ENCODE peak calls at places on chromosomes 16 and 17, in four cellular contexts. One of them, this sample, is unnamed.
A peak's percentile ranks its signal among the peaks of the same experiment; 100 is the strongest.

GRCh38 chr16:66705790-66706505 is 9.4 kb upstream of the CMTM4 start:
- DNase-seq in Peyer's patch: peak; percentile 74
- DNase-seq in HL-60: no peak
- DNase-seq in mucosa of descending colon: peak; percentile 83
- DNase-seq in this sample: no peak

GRCh38 chr17:83202002-83203000 is 122.9 kb downstream of the METRNL start:
- DNase-seq in mucosa of descending colon: peak; percentile 1
- DNase-seq in HL-60: no peak
- DNase-seq in Peyer's patch: peak; percentile 44
- DNase-seq in this sample: no peak

GRCh38 chr16:55146939-55147338 is 177.1 kb upstream of the IRX6 start:
- DNase-seq in mucosa of descending colon: no peak
- DNase-seq in Peyer's patch: no peak
- DNase-seq in HL-60: no peak
- DNase-seq in this sample: no peak

GRCh38 chr17:61251939-61252865 is 147.4 kb upstream of the TBX2 start:
- DNase-seq in HL-60: peak; percentile 82
- DNase-seq in Peyer's patch: peak; percentile 90
- DNase-seq in mucosa of descending colon: peak; percentile 85
- DNase-seq in this sample: no peak

GRCh38 chr16:85605912-85606841 is 6.9 kb upstream of the GSE1 start:
- DNase-seq in Peyer's patch: no peak
- DNase-seq in mucosa of descending colon: no peak
- DNase-seq in HL-60: no peak
- DNase-seq in this sample: no peak

GRCh38 chr17:17554266-17554665 is 37.2 kb downstream of the PEMT start:
- DNase-seq in HL-60: no peak
- DNase-seq in mucosa of descending colon: no peak
- DNase-seq in Peyer's patch: no peak
- DNase-seq in this sample: no peak

GRCh38 chr17:39666601-39667261 is 1.5 kb upstream of the PNMT start:
- DNase-seq in mucosa of descending colon: peak; percentile 14
- DNase-seq in Peyer's patch: no peak
- DNase-seq in HL-60: no peak
- DNase-seq in this sample: no peak

GRCh38 chr17:27513849-27514248 is 57.6 kb downstream of the KSR1 start:
- DNase-seq in Peyer's patch: no peak
- DNase-seq in HL-60: no peak
- DNase-seq in mucosa of descending colon: no peak
- DNase-seq in this sample: no peak

GRCh38 chr17:77827039-77827438 is 131.5 kb upstream of the TNRC6C start:
- DNase-seq in HL-60: no peak
- DNase-seq in mucosa of descending colon: no peak
- DNase-seq in Peyer's patch: no peak
- DNase-seq in this sample: no peak

GRCh38 chr16:684961-685696 is 995 bp upstream of the JMJD8 start:
- DNase-seq in mucosa of descending colon: peak; percentile 49
- DNase-seq in HL-60: peak; percentile 94
- DNase-seq in Peyer's patch: no peak
- DNase-seq in this sample: no peak

GRCh38 chr17:57892820-57893595 is 43.2 kb upstream of the MRPS23 start:
- DNase-seq in HL-60: peak; percentile 99
- DNase-seq in Peyer's patch: peak; percentile 85
- DNase-seq in mucosa of descending colon: peak; percentile 79
- DNase-seq in this sample: no peak

GRCh38 chr17:18185391-18185790 is 1.8 kb downstream of the ALKBH5 start:
- DNase-seq in Peyer's patch: no peak
- DNase-seq in HL-60: no peak
- DNase-seq in mucosa of descending colon: no peak
- DNase-seq in this sample: no peak

GRCh38 chr17:51741447-51741846 is 417.1 kb downstream of the CA10 start:
- DNase-seq in Peyer's patch: no peak
- DNase-seq in HL-60: no peak
- DNase-seq in mucosa of descending colon: no peak
- DNase-seq in this sample: no peak

GRCh38 chr17:43713494-43714162 is 45.0 kb downstream of the SOST start:
- DNase-seq in Peyer's patch: no peak
- DNase-seq in HL-60: no peak
- DNase-seq in mucosa of descending colon: peak; percentile 16
- DNase-seq in this sample: no peak

GRCh38 chr17:28663723-28664122 is 1.7 kb downstream of the SUPT6H start:
- DNase-seq in mucosa of descending colon: no peak
- DNase-seq in HL-60: no peak
- DNase-seq in Peyer's patch: no peak
- DNase-seq in this sample: no peak

GRCh38 chr17:50033316-50033715 is 22.6 kb upstream of the ITGA3 start:
- DNase-seq in Peyer's patch: peak; percentile 13
- DNase-seq in mucosa of descending colon: no peak
- DNase-seq in HL-60: no peak
- DNase-seq in this sample: no peak

GRCh38 chr16:57781741-57782606 is 20.3 kb downstream of the KIFC3 start:
- DNase-seq in mucosa of descending colon: no peak
- DNase-seq in Peyer's patch: no peak
- DNase-seq in HL-60: no peak
- DNase-seq in this sample: no peak

GRCh38 chr17:80474231-80474932 is 2.0 kb downstream of the NPTX1 start:
- DNase-seq in mucosa of descending colon: no peak
- DNase-seq in Peyer's patch: no peak
- DNase-seq in HL-60: peak; percentile 62
- DNase-seq in this sample: peak; percentile 76

GRCh38 chr17:75093543-75094158 is 5.9 kb downstream of the SLC16A5 start:
- DNase-seq in Peyer's patch: no peak
- DNase-seq in mucosa of descending colon: no peak
- DNase-seq in HL-60: no peak
- DNase-seq in this sample: no peak

GRCh38 chr17:76683921-76684745 is 26.6 kb downstream of the MXRA7 start:
- DNase-seq in mucosa of descending colon: no peak
- DNase-seq in Peyer's patch: no peak
- DNase-seq in HL-60: no peak
- DNase-seq in this sample: no peak

GRCh38 chr17:59154335-59154720 is 658 bp downstream of the SKA2 start:
- DNase-seq in HL-60: peak; percentile 32
- DNase-seq in Peyer's patch: peak; percentile 61
- DNase-seq in mucosa of descending colon: peak; percentile 45
- DNase-seq in this sample: no peak

GRCh38 chr16:70575376-70575775 is 51.8 kb downstream of the SF3B3 start:
- DNase-seq in mucosa of descending colon: no peak
- DNase-seq in HL-60: no peak
- DNase-seq in Peyer's patch: peak; percentile 34
- DNase-seq in this sample: no peak

GRCh38 chr17:12365805-12366204 is 299.9 kb upstream of the MYOCD start:
- DNase-seq in Peyer's patch: no peak
- DNase-seq in mucosa of descending colon: no peak
- DNase-seq in HL-60: no peak
- DNase-seq in this sample: no peak

GRCh38 chr17:61723914-61724313 is 132.9 kb upstream of the NACA2 start:
- DNase-seq in HL-60: no peak
- DNase-seq in Peyer's patch: no peak
- DNase-seq in mucosa of descending colon: no peak
- DNase-seq in this sample: no peak

GRCh38 chr16:177394-177822 is 928 bp downstream of the HBA1 start:
- DNase-seq in mucosa of descending colon: no peak
- DNase-seq in HL-60: no peak
- DNase-seq in Peyer's patch: no peak
- DNase-seq in this sample: no peak

GRCh38 chr16:31186930-31187807 is 7.2 kb downstream of the FUS start:
- DNase-seq in HL-60: peak; percentile 50
- DNase-seq in mucosa of descending colon: no peak
- DNase-seq in Peyer's patch: no peak
- DNase-seq in this sample: no peak

DNA sequence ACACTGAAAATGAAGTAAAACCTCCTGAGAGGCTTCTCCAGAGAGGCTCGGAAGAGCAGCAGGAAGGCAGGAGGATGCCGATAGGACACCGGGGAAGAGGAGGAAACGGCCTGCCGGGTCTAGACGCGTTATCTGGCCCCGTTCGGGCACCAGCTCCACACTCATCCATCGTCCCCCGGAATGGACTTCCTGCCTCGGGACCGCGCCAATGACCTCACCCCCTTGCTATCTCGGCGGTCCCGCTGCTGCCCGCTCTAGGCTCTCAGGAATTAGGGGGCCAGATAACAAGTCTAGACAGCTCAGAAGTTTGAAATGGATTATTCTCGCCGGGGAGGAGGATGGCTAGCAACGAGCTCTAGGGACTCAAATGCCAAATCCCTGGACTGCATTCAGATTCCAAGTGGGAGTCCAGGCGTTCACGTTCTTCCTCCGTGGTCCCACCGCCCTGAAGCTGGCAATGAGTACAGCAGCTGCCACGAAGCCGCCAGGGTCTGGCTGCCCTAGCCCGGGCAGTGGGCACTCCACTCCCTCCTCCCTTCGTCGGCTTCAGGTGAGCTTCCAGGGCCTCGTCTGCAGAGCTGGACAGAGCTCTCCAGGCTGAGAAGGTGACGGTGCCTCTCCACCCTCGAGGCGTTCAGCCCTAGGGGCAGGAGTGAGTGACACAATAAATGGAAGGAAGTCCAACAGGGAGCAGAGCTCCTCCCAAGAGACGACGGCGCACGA is 351.0 kb downstream of the FOXL1 start:
- DNase-seq in Peyer's patch: no peak
- DNase-seq in mucosa of descending colon: no peak
- DNase-seq in HL-60: no peak
- DNase-seq in this sample: no peak
- H3K4me3 ChIP-seq in Peyer's patch: no peak overlapping the region
- H3K4me3 ChIP-seq in mucosa of descending colon: no peak overlapping the region
- H3K4me3 ChIP-seq in HL-60: no peak overlapping the region
- H3K4me3 ChIP-seq in this sample: no peak overlapping the region

GRCh38 chr16:81106826-81107503 is 10.8 kb upstream of the GCSH start:
- DNase-seq in Peyer's patch: no peak
- DNase-seq in mucosa of descending colon: no peak
- DNase-seq in HL-60: no peak
- DNase-seq in this sample: no peak

GRCh38 chr16:81112453-81112852 is 16.3 kb upstream of the GCSH start:
- DNase-seq in mucosa of descending colon: no peak
- DNase-seq in HL-60: no peak
- DNase-seq in Peyer's patch: no peak
- DNase-seq in this sample: no peak

GRCh38 chr16:81101702-81102101 is 5.5 kb upstream of the GCSH start:
- DNase-seq in HL-60: no peak
- DNase-seq in Peyer's patch: no peak
- DNase-seq in mucosa of descending colon: no peak
- DNase-seq in this sample: no peak

GRCh38 chr16:81105946-81106345 is 9.8 kb upstream of the GCSH start:
- DNase-seq in Peyer's patch: no peak
- DNase-seq in HL-60: no peak
- DNase-seq in mucosa of descending colon: no peak
- DNase-seq in this sample: no peak

DNA sequence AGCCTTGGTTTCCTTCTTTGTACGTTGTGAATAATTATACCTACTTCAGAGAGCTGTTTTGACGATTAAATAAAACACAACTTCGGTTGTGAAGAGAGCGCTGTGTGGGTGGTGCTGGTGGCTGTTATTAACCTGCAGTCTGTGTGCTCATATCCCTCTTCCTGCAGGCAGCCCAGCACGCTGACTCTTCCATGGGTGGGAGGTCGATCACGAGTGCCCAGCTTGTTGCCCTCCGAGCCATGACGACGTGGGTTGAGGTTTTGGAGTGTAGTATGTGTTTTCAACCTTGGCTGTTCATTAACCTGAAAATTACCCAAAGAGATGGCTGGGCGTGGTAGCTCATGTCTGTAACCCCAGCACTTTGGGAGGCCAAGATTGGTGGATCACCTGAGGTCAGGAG is 11.3 kb upstream of the GCSH start:
- DNase-seq in mucosa of descending colon: no peak
- DNase-seq in HL-60: no peak
- DNase-seq in Peyer's patch: no peak
- DNase-seq in this sample: no peak
- TF ChIP-seq CTCF in mucosa of descending colon: no peak
- TF ChIP-seq CTCF in HL-60: no peak
- TF ChIP-seq CTCF in Peyer's patch: no peak
- TF ChIP-seq CTCF in this sample: no peak

GRCh38 chr16:9650284-9650683 is 531.9 kb downstream of the GRIN2A start:
- DNase-seq in mucosa of descending colon: no peak
- DNase-seq in Peyer's patch: no peak
- DNase-seq in HL-60: no peak
- DNase-seq in this sample: no peak
- H3K4me3 ChIP-seq in mucosa of descending colon: no peak overlapping the region
- H3K4me3 ChIP-seq in Peyer's patch: no peak overlapping the region
- H3K4me3 ChIP-seq in HL-60: no peak overlapping the region
- H3K4me3 ChIP-seq in this sample: no peak overlapping the region

GRCh38 chr17:14299261-14300093 is 1.4 kb upstream of the HS3ST3B1 start:
- DNase-seq in mucosa of descending colon: peak; percentile 29
- DNase-seq in HL-60: no peak
- DNase-seq in Peyer's patch: peak; percentile 62
- DNase-seq in this sample: no peak

GRCh38 chr17:14295676-14296075 is 5.2 kb upstream of the HS3ST3B1 start:
- DNase-seq in mucosa of descending colon: no peak
- DNase-seq in HL-60: no peak
- DNase-seq in Peyer's patch: no peak
- DNase-seq in this sample: no peak

GRCh38 chr17:14296511-14296910 is 4.4 kb upstream of the HS3ST3B1 start:
- DNase-seq in Peyer's patch: no peak
- DNase-seq in HL-60: no peak
- DNase-seq in mucosa of descending colon: no peak
- DNase-seq in this sample: no peak

GRCh38 chr17:14298221-14298994 is 2.5 kb upstream of the HS3ST3B1 start:
- DNase-seq in HL-60: no peak
- DNase-seq in Peyer's patch: no peak
- DNase-seq in mucosa of descending colon: no peak
- DNase-seq in this sample: no peak

GRCh38 chr17:14297161-14297851 is 3.6 kb upstream of the HS3ST3B1 start:
- DNase-seq in mucosa of descending colon: peak; percentile 35
- DNase-seq in HL-60: peak; percentile 37
- DNase-seq in Peyer's patch: peak; percentile 51
- DNase-seq in this sample: no peak
- TF ChIP-seq CTCF in mucosa of descending colon: no peak
- TF ChIP-seq CTCF in HL-60: no peak
- TF ChIP-seq CTCF in Peyer's patch: peak; percentile 21
- TF ChIP-seq CTCF in this sample: peak; percentile 59

DNA sequence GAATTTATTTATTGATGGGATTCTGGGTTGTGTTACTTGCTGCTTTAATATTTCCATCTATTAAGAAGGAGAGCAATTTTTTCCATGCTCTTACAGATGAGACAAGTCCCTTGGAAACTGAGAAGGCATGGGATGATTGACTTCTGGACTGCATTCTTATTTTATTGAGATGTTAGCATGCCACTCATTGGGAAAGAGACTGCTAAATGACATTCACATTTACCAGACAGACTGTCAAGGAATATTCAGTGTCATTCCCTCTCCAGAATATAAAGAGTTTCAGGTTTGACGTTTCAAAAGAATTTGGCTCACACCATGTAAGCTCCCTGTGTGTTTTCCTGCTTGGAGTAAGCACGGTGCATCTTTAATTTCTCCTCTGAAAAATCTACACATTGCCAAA is 1565.2 kb upstream of the GOT2 start:
- DNase-seq in mucosa of descending colon: no peak
- DNase-seq in HL-60: no peak
- DNase-seq in Peyer's patch: no peak
- DNase-seq in this sample: no peak
- H3K4me3 ChIP-seq in mucosa of descending colon: no peak overlapping the region
- H3K4me3 ChIP-seq in HL-60: no peak overlapping the region
- H3K4me3 ChIP-seq in Peyer's patch: no peak overlapping the region
- H3K4me3 ChIP-seq in this sample: no peak overlapping the region

GRCh38 chr16:88815901-88816589 is 4.3 kb upstream of the APRT start:
- DNase-seq in mucosa of descending colon: peak; percentile 63
- DNase-seq in Peyer's patch: peak; percentile 69
- DNase-seq in HL-60: no peak
- DNase-seq in this sample: no peak
- TF ChIP-seq CTCF in mucosa of descending colon: peak; percentile 76
- TF ChIP-seq CTCF in Peyer's patch: peak; percentile 82
- TF ChIP-seq CTCF in HL-60: peak; percentile 35
- TF ChIP-seq CTCF in this sample: peak; percentile 78

This sample was measured in LNCaP clone FGC.